ENCODE peak calls at places on chromosome 3, in ten cellular contexts. One of them, this sample, is unnamed.

GRCh38 chr3:37922721-37923575 is 61.3 kb downstream of the CTDSPL start:
- DNase-seq in Kasumi-1: peak; percentile 89
- DNase-seq in left cardiac atrium: no peak
- DNase-seq in NCI-H774: no peak
- DNase-seq in activated naive CD4-positive, alpha-beta T cell treated with anti-CD3 and anti-CD28 coated beads for 36 hours: no peak
- DNase-seq in HT1080: peak; percentile 58
- DNase-seq in AG08396: peak; percentile 47
- DNase-seq in T1000: no peak
- DNase-seq in caudate nucleus: no peak
- DNase-seq in midbrain: no peak
- DNase-seq in this sample: peak; percentile 67

GRCh38 chr3:174863488-174863887 is 4.4 kb downstream of the NAALADL2 start:
- DNase-seq in caudate nucleus: no peak
- DNase-seq in midbrain: no peak
- DNase-seq in T1000: no peak
- DNase-seq in AG08396: no peak
- DNase-seq in NCI-H774: no peak
- DNase-seq in HT1080: no peak
- DNase-seq in left cardiac atrium: no peak
- DNase-seq in Kasumi-1: no peak
- DNase-seq in activated naive CD4-positive, alpha-beta T cell treated with anti-CD3 and anti-CD28 coated beads for 36 hours: no peak
- DNase-seq in this sample: no peak

GRCh38 chr3:185981621-185982020 is 43.8 kb upstream of the TRA2B start:
- DNase-seq in caudate nucleus: no peak
- DNase-seq in Kasumi-1: no peak
- DNase-seq in AG08396: no peak
- DNase-seq in NCI-H774: no peak
- DNase-seq in T1000: no peak
- DNase-seq in HT1080: peak; percentile 63
- DNase-seq in activated naive CD4-positive, alpha-beta T cell treated with anti-CD3 and anti-CD28 coated beads for 36 hours: no peak
- DNase-seq in midbrain: no peak
- DNase-seq in left cardiac atrium: no peak
- DNase-seq in this sample: no peak

GRCh38 chr3:196726788-196727675 is 12.6 kb upstream of the PAK2 start:
- DNase-seq in NCI-H774: no peak
- DNase-seq in left cardiac atrium: no peak
- DNase-seq in midbrain: no peak
- DNase-seq in caudate nucleus: no peak
- DNase-seq in AG08396: peak; percentile 8
- DNase-seq in HT1080: peak; percentile 85
- DNase-seq in T1000: no peak
- DNase-seq in Kasumi-1: no peak
- DNase-seq in activated naive CD4-positive, alpha-beta T cell treated with anti-CD3 and anti-CD28 coated beads for 36 hours: peak; percentile 53
- DNase-seq in this sample: no peak

GRCh38 chr3:197541756-197542539 is 13.8 kb downstream of the BDH1 start:
- DNase-seq in HT1080: no peak
- DNase-seq in activated naive CD4-positive, alpha-beta T cell treated with anti-CD3 and anti-CD28 coated beads for 36 hours: no peak
- DNase-seq in AG08396: peak; percentile 76
- DNase-seq in midbrain: peak; percentile 26
- DNase-seq in Kasumi-1: no peak
- DNase-seq in caudate nucleus: peak; percentile 31
- DNase-seq in left cardiac atrium: peak; percentile 77
- DNase-seq in T1000: no peak
- DNase-seq in NCI-H774: no peak
- DNase-seq in this sample: peak; percentile 65

GRCh38 chr3:99332726-99333125 is 305.7 kb upstream of the COL8A1 start:
- DNase-seq in activated naive CD4-positive, alpha-beta T cell treated with anti-CD3 and anti-CD28 coated beads for 36 hours: no peak
- DNase-seq in left cardiac atrium: no peak
- DNase-seq in midbrain: no peak
- DNase-seq in T1000: no peak
- DNase-seq in NCI-H774: no peak
- DNase-seq in HT1080: peak; percentile 18
- DNase-seq in AG08396: no peak
- DNase-seq in caudate nucleus: no peak
- DNase-seq in Kasumi-1: no peak
- DNase-seq in this sample: no peak

GRCh38 chr3:13301295-13301987 is 118.7 kb downstream of the NUP210 start:
- DNase-seq in T1000: no peak
- DNase-seq in midbrain: no peak
- DNase-seq in Kasumi-1: peak; percentile 98
- DNase-seq in activated naive CD4-positive, alpha-beta T cell treated with anti-CD3 and anti-CD28 coated beads for 36 hours: peak; percentile 61
- DNase-seq in NCI-H774: no peak
- DNase-seq in HT1080: peak; percentile 81
- DNase-seq in AG08396: peak; percentile 78
- DNase-seq in left cardiac atrium: no peak
- DNase-seq in caudate nucleus: peak; percentile 54
- DNase-seq in this sample: no peak

GRCh38 chr3:183268361-183268760 is 15.3 kb downstream of the B3GNT5 start:
- DNase-seq in midbrain: no peak
- DNase-seq in activated naive CD4-positive, alpha-beta T cell treated with anti-CD3 and anti-CD28 coated beads for 36 hours: peak; percentile 39
- DNase-seq in AG08396: no peak
- DNase-seq in Kasumi-1: no peak
- DNase-seq in HT1080: no peak
- DNase-seq in left cardiac atrium: no peak
- DNase-seq in T1000: no peak
- DNase-seq in NCI-H774: no peak
- DNase-seq in caudate nucleus: no peak
- DNase-seq in this sample: no peak

GRCh38 chr3:120344349-120344748 is 4.8 kb downstream of the LRRC58 start:
- DNase-seq in NCI-H774: no peak
- DNase-seq in caudate nucleus: no peak
- DNase-seq in Kasumi-1: no peak
- DNase-seq in left cardiac atrium: no peak
- DNase-seq in HT1080: no peak
- DNase-seq in AG08396: peak; percentile 18
- DNase-seq in midbrain: no peak
- DNase-seq in activated naive CD4-positive, alpha-beta T cell treated with anti-CD3 and anti-CD28 coated beads for 36 hours: no peak
- DNase-seq in T1000: no peak
- DNase-seq in this sample: no peak

GRCh38 chr3:31035681-31036080 is 141.2 kb upstream of the GADL1 start:
- DNase-seq in left cardiac atrium: no peak
- DNase-seq in Kasumi-1: no peak
- DNase-seq in NCI-H774: no peak
- DNase-seq in activated naive CD4-positive, alpha-beta T cell treated with anti-CD3 and anti-CD28 coated beads for 36 hours: no peak
- DNase-seq in AG08396: no peak
- DNase-seq in midbrain: no peak
- DNase-seq in caudate nucleus: no peak
- DNase-seq in T1000: no peak
- DNase-seq in HT1080: peak; percentile 36
- DNase-seq in this sample: no peak

GRCh38 chr3:46903341-46904302 is 26.1 kb downstream of the PTH1R start:
- DNase-seq in AG08396: peak; percentile 71
- DNase-seq in HT1080: peak; percentile 88
- DNase-seq in NCI-H774: no peak
- DNase-seq in midbrain: no peak
- DNase-seq in left cardiac atrium: peak; percentile 42
- DNase-seq in activated naive CD4-positive, alpha-beta T cell treated with anti-CD3 and anti-CD28 coated beads for 36 hours: no peak
- DNase-seq in caudate nucleus: no peak
- DNase-seq in Kasumi-1: peak; percentile 11
- DNase-seq in T1000: no peak
- DNase-seq in this sample: no peak

GRCh38 chr3:124412642-124413041 is 317.6 kb upstream of the UMPS start:
- DNase-seq in caudate nucleus: no peak
- DNase-seq in activated naive CD4-positive, alpha-beta T cell treated with anti-CD3 and anti-CD28 coated beads for 36 hours: no peak
- DNase-seq in T1000: no peak
- DNase-seq in midbrain: no peak
- DNase-seq in Kasumi-1: no peak
- DNase-seq in AG08396: no peak
- DNase-seq in left cardiac atrium: no peak
- DNase-seq in HT1080: no peak
- DNase-seq in NCI-H774: no peak
- DNase-seq in this sample: no peak

GRCh38 chr3:169914321-169914720 is 2.9 kb downstream of the SAMD7 start:
- DNase-seq in caudate nucleus: no peak
- DNase-seq in midbrain: no peak
- DNase-seq in activated naive CD4-positive, alpha-beta T cell treated with anti-CD3 and anti-CD28 coated beads for 36 hours: no peak
- DNase-seq in Kasumi-1: no peak
- DNase-seq in NCI-H774: no peak
- DNase-seq in T1000: no peak
- DNase-seq in left cardiac atrium: no peak
- DNase-seq in HT1080: peak; percentile 62
- DNase-seq in AG08396: peak; percentile 44
- DNase-seq in this sample: no peak

GRCh38 chr3:23406576-23406975 is 203.4 kb downstream of the UBE2E2 start:
- DNase-seq in T1000: no peak
- DNase-seq in midbrain: no peak
- DNase-seq in activated naive CD4-positive, alpha-beta T cell treated with anti-CD3 and anti-CD28 coated beads for 36 hours: no peak
- DNase-seq in NCI-H774: no peak
- DNase-seq in left cardiac atrium: no peak
- DNase-seq in caudate nucleus: no peak
- DNase-seq in HT1080: no peak
- DNase-seq in Kasumi-1: no peak
- DNase-seq in AG08396: no peak
- DNase-seq in this sample: no peak

GRCh38 chr3:172134352-172134751 is 95.0 kb downstream of the FNDC3B start:
- DNase-seq in HT1080: no peak
- DNase-seq in T1000: no peak
- DNase-seq in AG08396: no peak
- DNase-seq in activated naive CD4-positive, alpha-beta T cell treated with anti-CD3 and anti-CD28 coated beads for 36 hours: no peak
- DNase-seq in caudate nucleus: no peak
- DNase-seq in Kasumi-1: no peak
- DNase-seq in NCI-H774: no peak
- DNase-seq in midbrain: no peak
- DNase-seq in left cardiac atrium: no peak
- DNase-seq in this sample: no peak

GRCh38 chr3:39193391-39193790 is 996 bp upstream of the XIRP1 start:
- DNase-seq in Kasumi-1: no peak
- DNase-seq in left cardiac atrium: no peak
- DNase-seq in caudate nucleus: no peak
- DNase-seq in midbrain: no peak
- DNase-seq in activated naive CD4-positive, alpha-beta T cell treated with anti-CD3 and anti-CD28 coated beads for 36 hours: no peak
- DNase-seq in NCI-H774: no peak
- DNase-seq in AG08396: peak; percentile 41
- DNase-seq in HT1080: peak; percentile 42
- DNase-seq in T1000: no peak
- DNase-seq in this sample: no peak

GRCh38 chr3:48739955-48740823 is 23.2 kb upstream of the IP6K2 start:
- DNase-seq in NCI-H774: no peak
- DNase-seq in AG08396: peak; percentile 93
- DNase-seq in caudate nucleus: peak; percentile 88
- DNase-seq in HT1080: peak; percentile 66
- DNase-seq in midbrain: peak; percentile 91
- DNase-seq in left cardiac atrium: peak; percentile 93
- DNase-seq in T1000: peak; percentile 19
- DNase-seq in Kasumi-1: peak; percentile 66
- DNase-seq in activated naive CD4-positive, alpha-beta T cell treated with anti-CD3 and anti-CD28 coated beads for 36 hours: peak; percentile 71
- DNase-seq in this sample: peak; percentile 90

GRCh38 chr3:52228266-52228665 is 2.8 kb upstream of the TLR9 start:
- DNase-seq in HT1080: no peak
- DNase-seq in T1000: no peak
- DNase-seq in midbrain: no peak
- DNase-seq in caudate nucleus: no peak
- DNase-seq in Kasumi-1: no peak
- DNase-seq in NCI-H774: no peak
- DNase-seq in AG08396: no peak
- DNase-seq in left cardiac atrium: no peak
- DNase-seq in activated naive CD4-positive, alpha-beta T cell treated with anti-CD3 and anti-CD28 coated beads for 36 hours: no peak
- DNase-seq in this sample: no peak

GRCh38 chr3:151152626-151153025 is 50.4 kb downstream of the GPR171 start:
- DNase-seq in NCI-H774: no peak
- DNase-seq in HT1080: no peak
- DNase-seq in Kasumi-1: no peak
- DNase-seq in T1000: no peak
- DNase-seq in activated naive CD4-positive, alpha-beta T cell treated with anti-CD3 and anti-CD28 coated beads for 36 hours: no peak
- DNase-seq in caudate nucleus: no peak
- DNase-seq in midbrain: no peak
- DNase-seq in AG08396: no peak
- DNase-seq in left cardiac atrium: no peak
- DNase-seq in this sample: no peak

GRCh38 chr3:14943042-14943441 is 4.3 kb upstream of the NR2C2 start:
- DNase-seq in left cardiac atrium: no peak
- DNase-seq in Kasumi-1: no peak
- DNase-seq in AG08396: no peak
- DNase-seq in NCI-H774: no peak
- DNase-seq in activated naive CD4-positive, alpha-beta T cell treated with anti-CD3 and anti-CD28 coated beads for 36 hours: no peak
- DNase-seq in caudate nucleus: no peak
- DNase-seq in T1000: no peak
- DNase-seq in midbrain: no peak
- DNase-seq in HT1080: no peak
- DNase-seq in this sample: no peak

GRCh38 chr3:17938313-17938712 is 195.9 kb upstream of the TBC1D5 start:
- DNase-seq in Kasumi-1: no peak
- DNase-seq in AG08396: no peak
- DNase-seq in caudate nucleus: no peak
- DNase-seq in activated naive CD4-positive, alpha-beta T cell treated with anti-CD3 and anti-CD28 coated beads for 36 hours: no peak
- DNase-seq in T1000: no peak
- DNase-seq in NCI-H774: no peak
- DNase-seq in HT1080: no peak
- DNase-seq in midbrain: no peak
- DNase-seq in left cardiac atrium: no peak
- DNase-seq in this sample: no peak

GRCh38 chr3:107514453-107514852 is 8.3 kb upstream of the BBX start:
- DNase-seq in Kasumi-1: no peak
- DNase-seq in activated naive CD4-positive, alpha-beta T cell treated with anti-CD3 and anti-CD28 coated beads for 36 hours: no peak
- DNase-seq in T1000: no peak
- DNase-seq in caudate nucleus: no peak
- DNase-seq in left cardiac atrium: no peak
- DNase-seq in midbrain: no peak
- DNase-seq in HT1080: no peak
- DNase-seq in NCI-H774: no peak
- DNase-seq in AG08396: no peak
- DNase-seq in this sample: no peak

GRCh38 chr3:171230857-171231256 is 204.3 kb upstream of the SLC2A2 start:
- DNase-seq in activated naive CD4-positive, alpha-beta T cell treated with anti-CD3 and anti-CD28 coated beads for 36 hours: no peak
- DNase-seq in AG08396: no peak
- DNase-seq in Kasumi-1: no peak
- DNase-seq in HT1080: peak; percentile 15
- DNase-seq in left cardiac atrium: no peak
- DNase-seq in T1000: no peak
- DNase-seq in midbrain: no peak
- DNase-seq in NCI-H774: no peak
- DNase-seq in caudate nucleus: no peak
- DNase-seq in this sample: no peak

GRCh38 chr3:182959474-182960350 is 20.6 kb downstream of the DCUN1D1 start:
- DNase-seq in HT1080: no peak
- DNase-seq in T1000: no peak
- DNase-seq in NCI-H774: peak; percentile 59
- DNase-seq in AG08396: no peak
- DNase-seq in activated naive CD4-positive, alpha-beta T cell treated with anti-CD3 and anti-CD28 coated beads for 36 hours: no peak
- DNase-seq in Kasumi-1: no peak
- DNase-seq in left cardiac atrium: no peak
- DNase-seq in caudate nucleus: peak; percentile 18
- DNase-seq in midbrain: peak; percentile 28
- DNase-seq in this sample: no peak

GRCh38 chr3:150599611-150600297 is 3.4 kb upstream of the SELENOT start:
- DNase-seq in AG08396: peak; percentile 40
- DNase-seq in left cardiac atrium: no peak
- DNase-seq in midbrain: no peak
- DNase-seq in HT1080: peak; percentile 96
- DNase-seq in NCI-H774: no peak
- DNase-seq in caudate nucleus: no peak
- DNase-seq in Kasumi-1: no peak
- DNase-seq in activated naive CD4-positive, alpha-beta T cell treated with anti-CD3 and anti-CD28 coated beads for 36 hours: no peak
- DNase-seq in T1000: peak; percentile 40
- DNase-seq in this sample: no peak

GRCh38 chr3:54649551-54649950 is 278.3 kb downstream of the LRTM1 start:
- DNase-seq in midbrain: no peak
- DNase-seq in T1000: no peak
- DNase-seq in left cardiac atrium: no peak
- DNase-seq in HT1080: no peak
- DNase-seq in AG08396: no peak
- DNase-seq in Kasumi-1: no peak
- DNase-seq in NCI-H774: no peak
- DNase-seq in caudate nucleus: no peak
- DNase-seq in activated naive CD4-positive, alpha-beta T cell treated with anti-CD3 and anti-CD28 coated beads for 36 hours: no peak
- DNase-seq in this sample: no peak

GRCh38 chr3:45564172-45564571 is 30.4 kb upstream of the LIMD1 start:
- DNase-seq in HT1080: no peak
- DNase-seq in left cardiac atrium: no peak
- DNase-seq in midbrain: no peak
- DNase-seq in activated naive CD4-positive, alpha-beta T cell treated with anti-CD3 and anti-CD28 coated beads for 36 hours: no peak
- DNase-seq in NCI-H774: no peak
- DNase-seq in caudate nucleus: no peak
- DNase-seq in T1000: no peak
- DNase-seq in AG08396: no peak
- DNase-seq in Kasumi-1: no peak
- DNase-seq in this sample: no peak

GRCh38 chr3:23648965-23649328 is 156.8 kb upstream of the UBE2E1 start:
- DNase-seq in HT1080: no peak
- DNase-seq in caudate nucleus: no peak
- DNase-seq in activated naive CD4-positive, alpha-beta T cell treated with anti-CD3 and anti-CD28 coated beads for 36 hours: no peak
- DNase-seq in Kasumi-1: no peak
- DNase-seq in T1000: no peak
- DNase-seq in NCI-H774: no peak
- DNase-seq in left cardiac atrium: no peak
- DNase-seq in AG08396: no peak
- DNase-seq in midbrain: no peak
- DNase-seq in this sample: no peak